ENCODE peak calls at places on chromosomes 7 and 10, in seven cellular contexts. One of them, this sample, is unnamed.

GRCh38 chr7:21261627-21262564 is 166.0 kb upstream of the SP4 start:
- DNase-seq in CD4-positive, alpha-beta memory T cell: peak
- DNase-seq in neural progenitor cell: peak
- DNase-seq in heart left ventricle: no peak
- DNase-seq in gastrocnemius medialis: no peak
- DNase-seq in GM23338: peak
- DNase-seq in fibroblast of pulmonary artery: peak
- DNase-seq in this sample: peak

GRCh38 chr10:91380873-91381561 is 29.1 kb upstream of the HECTD2 start:
- DNase-seq in heart left ventricle: no peak
- DNase-seq in CD4-positive, alpha-beta memory T cell: no peak
- DNase-seq in GM23338: peak
- DNase-seq in neural progenitor cell: peak
- DNase-seq in gastrocnemius medialis: no peak
- DNase-seq in fibroblast of pulmonary artery: peak
- DNase-seq in this sample: no peak

GRCh38 chr10:101027281-101027680 is 3.6 kb downstream of the PDZD7 start:
- DNase-seq in GM23338: no peak
- DNase-seq in heart left ventricle: no peak
- DNase-seq in fibroblast of pulmonary artery: no peak
- DNase-seq in neural progenitor cell: no peak
- DNase-seq in CD4-positive, alpha-beta memory T cell: no peak
- DNase-seq in gastrocnemius medialis: no peak
- DNase-seq in this sample: no peak

GRCh38 chr7:150964593-150965111 is 13.5 kb downstream of the KCNH2 start:
- DNase-seq in heart left ventricle: peak
- DNase-seq in neural progenitor cell: peak
- DNase-seq in GM23338: peak
- DNase-seq in gastrocnemius medialis: no peak
- DNase-seq in fibroblast of pulmonary artery: no peak
- DNase-seq in CD4-positive, alpha-beta memory T cell: no peak
- DNase-seq in this sample: no peak

GRCh38 chr10:69051303-69051702 is 36.6 kb upstream of the SRGN start:
- DNase-seq in heart left ventricle: no peak
- DNase-seq in CD4-positive, alpha-beta memory T cell: no peak
- DNase-seq in GM23338: no peak
- DNase-seq in fibroblast of pulmonary artery: peak
- DNase-seq in gastrocnemius medialis: peak
- DNase-seq in neural progenitor cell: no peak
- DNase-seq in this sample: no peak

GRCh38 chr7:25359471-25360059 is 131.3 kb upstream of the NPVF start:
- DNase-seq in CD4-positive, alpha-beta memory T cell: no peak
- DNase-seq in heart left ventricle: no peak
- DNase-seq in neural progenitor cell: peak
- DNase-seq in fibroblast of pulmonary artery: no peak
- DNase-seq in gastrocnemius medialis: no peak
- DNase-seq in GM23338: peak
- DNase-seq in this sample: no peak

GRCh38 chr7:157824011-157824818 is 487.4 kb downstream of the DNAJB6 start:
- DNase-seq in heart left ventricle: no peak
- DNase-seq in GM23338: no peak
- DNase-seq in fibroblast of pulmonary artery: no peak
- DNase-seq in gastrocnemius medialis: no peak
- DNase-seq in CD4-positive, alpha-beta memory T cell: no peak
- DNase-seq in neural progenitor cell: no peak
- DNase-seq in this sample: no peak

GRCh38 chr7:12719141-12719919 is 31.9 kb downstream of the ARL4A start:
- DNase-seq in heart left ventricle: no peak
- DNase-seq in gastrocnemius medialis: peak
- DNase-seq in GM23338: no peak
- DNase-seq in fibroblast of pulmonary artery: peak
- DNase-seq in neural progenitor cell: no peak
- DNase-seq in CD4-positive, alpha-beta memory T cell: no peak
- DNase-seq in this sample: no peak

GRCh38 chr10:59508296-59508695 is 145.9 kb upstream of the FAM13C start:
- DNase-seq in GM23338: no peak
- DNase-seq in neural progenitor cell: no peak
- DNase-seq in gastrocnemius medialis: no peak
- DNase-seq in heart left ventricle: peak
- DNase-seq in fibroblast of pulmonary artery: no peak
- DNase-seq in CD4-positive, alpha-beta memory T cell: no peak
- DNase-seq in this sample: no peak

GRCh38 chr10:47383254-47384147 is 592 bp downstream of the ZNF488 start:
- DNase-seq in GM23338: peak
- DNase-seq in CD4-positive, alpha-beta memory T cell: no peak
- DNase-seq in gastrocnemius medialis: no peak
- DNase-seq in heart left ventricle: no peak
- DNase-seq in fibroblast of pulmonary artery: no peak
- DNase-seq in neural progenitor cell: peak
- DNase-seq in this sample: no peak

GRCh38 chr7:96547371-96547811 is 162.3 kb downstream of the SEM1 start:
- DNase-seq in fibroblast of pulmonary artery: no peak
- DNase-seq in heart left ventricle: no peak
- DNase-seq in gastrocnemius medialis: no peak
- DNase-seq in neural progenitor cell: no peak
- DNase-seq in CD4-positive, alpha-beta memory T cell: no peak
- DNase-seq in GM23338: no peak
- DNase-seq in this sample: no peak

GRCh38 chr7:387132-388022 is 97.4 kb downstream of the FOXL3 start:
- DNase-seq in GM23338: no peak
- DNase-seq in heart left ventricle: peak
- DNase-seq in fibroblast of pulmonary artery: no peak
- DNase-seq in CD4-positive, alpha-beta memory T cell: no peak
- DNase-seq in gastrocnemius medialis: no peak
- DNase-seq in neural progenitor cell: no peak
- DNase-seq in this sample: no peak

GRCh38 chr10:132429281-132430230 is 32.6 kb downstream of the PWWP2B start:
- DNase-seq in heart left ventricle: peak
- DNase-seq in fibroblast of pulmonary artery: no peak
- DNase-seq in neural progenitor cell: no peak
- DNase-seq in GM23338: no peak
- DNase-seq in gastrocnemius medialis: no peak
- DNase-seq in CD4-positive, alpha-beta memory T cell: no peak
- DNase-seq in this sample: no peak

GRCh38 chr7:155846156-155846555 is 33.9 kb upstream of the SHH start:
- DNase-seq in heart left ventricle: peak
- DNase-seq in CD4-positive, alpha-beta memory T cell: no peak
- DNase-seq in GM23338: no peak
- DNase-seq in gastrocnemius medialis: no peak
- DNase-seq in neural progenitor cell: no peak
- DNase-seq in fibroblast of pulmonary artery: no peak
- DNase-seq in this sample: no peak

GRCh38 chr10:122632561-122632960 is 67.1 kb downstream of the C10orf120 start:
- DNase-seq in GM23338: no peak
- DNase-seq in fibroblast of pulmonary artery: no peak
- DNase-seq in neural progenitor cell: no peak
- DNase-seq in heart left ventricle: no peak
- DNase-seq in gastrocnemius medialis: no peak
- DNase-seq in CD4-positive, alpha-beta memory T cell: no peak
- DNase-seq in this sample: no peak

GRCh38 chr7:18177815-18178660 is 150.4 kb upstream of the PRPS1L1 start:
- DNase-seq in CD4-positive, alpha-beta memory T cell: no peak
- DNase-seq in fibroblast of pulmonary artery: peak
- DNase-seq in gastrocnemius medialis: no peak
- DNase-seq in neural progenitor cell: no peak
- DNase-seq in heart left ventricle: no peak
- DNase-seq in GM23338: no peak
- DNase-seq in this sample: peak

GRCh38 chr7:372939-373791 is 83.2 kb downstream of the FOXL3 start:
- DNase-seq in fibroblast of pulmonary artery: no peak
- DNase-seq in GM23338: no peak
- DNase-seq in CD4-positive, alpha-beta memory T cell: no peak
- DNase-seq in gastrocnemius medialis: peak
- DNase-seq in heart left ventricle: peak
- DNase-seq in neural progenitor cell: peak
- DNase-seq in this sample: no peak

GRCh38 chr10:126060232-126060935 is 164.0 kb downstream of the FANK1 start:
- DNase-seq in heart left ventricle: no peak
- DNase-seq in GM23338: no peak
- DNase-seq in gastrocnemius medialis: peak
- DNase-seq in neural progenitor cell: no peak
- DNase-seq in CD4-positive, alpha-beta memory T cell: no peak
- DNase-seq in fibroblast of pulmonary artery: peak
- DNase-seq in this sample: peak

GRCh38 chr10:3099291-3100092 is 32.1 kb downstream of the PFKP start:
- DNase-seq in fibroblast of pulmonary artery: peak
- DNase-seq in heart left ventricle: no peak
- DNase-seq in GM23338: no peak
- DNase-seq in neural progenitor cell: no peak
- DNase-seq in gastrocnemius medialis: no peak
- DNase-seq in CD4-positive, alpha-beta memory T cell: no peak
- DNase-seq in this sample: peak

GRCh38 chr7:159147687-159148086 is 3.0 kb upstream of the VIPR2 start:
- DNase-seq in GM23338: peak
- DNase-seq in gastrocnemius medialis: no peak
- DNase-seq in heart left ventricle: no peak
- DNase-seq in neural progenitor cell: no peak
- DNase-seq in CD4-positive, alpha-beta memory T cell: no peak
- DNase-seq in fibroblast of pulmonary artery: no peak
- DNase-seq in this sample: no peak

GRCh38 chr7:105830405-105831218 is 45.8 kb downstream of the ATXN7L1 start:
- DNase-seq in GM23338: no peak
- DNase-seq in gastrocnemius medialis: no peak
- DNase-seq in heart left ventricle: no peak
- DNase-seq in fibroblast of pulmonary artery: peak
- DNase-seq in CD4-positive, alpha-beta memory T cell: no peak
- DNase-seq in neural progenitor cell: no peak
- DNase-seq in this sample: peak

GRCh38 chr10:102399217-102400021 is 3.9 kb downstream of the NFKB2 start:
- DNase-seq in heart left ventricle: peak
- DNase-seq in CD4-positive, alpha-beta memory T cell: peak
- DNase-seq in neural progenitor cell: peak
- DNase-seq in GM23338: peak
- DNase-seq in gastrocnemius medialis: peak
- DNase-seq in fibroblast of pulmonary artery: peak
- DNase-seq in this sample: no peak

GRCh38 chr10:102398172-102399020 is 2.9 kb downstream of the NFKB2 start:
- DNase-seq in CD4-positive, alpha-beta memory T cell: no peak
- DNase-seq in heart left ventricle: no peak
- DNase-seq in gastrocnemius medialis: no peak
- DNase-seq in GM23338: no peak
- DNase-seq in fibroblast of pulmonary artery: no peak
- DNase-seq in neural progenitor cell: no peak
- DNase-seq in this sample: no peak

GRCh38 chr10:102401322-102401614 is 5.8 kb downstream of the NFKB2 start:
- DNase-seq in neural progenitor cell: no peak
- DNase-seq in gastrocnemius medialis: no peak
- DNase-seq in heart left ventricle: no peak
- DNase-seq in fibroblast of pulmonary artery: no peak
- DNase-seq in GM23338: no peak
- DNase-seq in CD4-positive, alpha-beta memory T cell: no peak
- DNase-seq in this sample: no peak

GRCh38 chr10:102400598-102401321 is 5.3 kb downstream of the NFKB2 start:
- DNase-seq in gastrocnemius medialis: no peak
- DNase-seq in heart left ventricle: no peak
- DNase-seq in neural progenitor cell: no peak
- DNase-seq in GM23338: no peak
- DNase-seq in fibroblast of pulmonary artery: no peak
- DNase-seq in CD4-positive, alpha-beta memory T cell: no peak
- DNase-seq in this sample: no peak

DNA sequence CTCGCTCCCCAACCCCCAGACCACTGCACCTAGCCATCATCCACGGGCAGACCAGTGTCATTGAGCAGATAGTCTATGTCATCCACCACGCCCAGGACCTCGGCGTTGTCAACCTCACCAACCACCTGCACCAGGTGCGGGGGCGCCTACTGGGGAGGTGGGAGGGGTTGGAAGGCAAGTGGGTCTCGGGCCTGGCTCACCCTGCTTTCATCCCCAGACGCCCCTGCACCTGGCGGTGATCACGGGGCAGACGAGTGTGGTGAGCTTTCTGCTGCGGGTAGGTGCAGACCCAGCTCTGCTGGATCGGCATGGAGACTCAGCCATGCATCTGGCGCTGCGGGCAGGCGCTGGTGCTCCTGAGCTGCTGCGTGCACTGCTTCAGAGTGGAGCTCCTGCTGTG is 4.6 kb downstream of the NFKB2 start:
- DNase-seq in GM23338: no peak
- DNase-seq in fibroblast of pulmonary artery: no peak
- DNase-seq in heart left ventricle: no peak
- DNase-seq in CD4-positive, alpha-beta memory T cell: no peak
- DNase-seq in gastrocnemius medialis: no peak
- DNase-seq in neural progenitor cell: no peak
- DNase-seq in this sample: no peak
- H3K4me3 ChIP-seq in GM23338: peak
- H3K4me3 ChIP-seq in fibroblast of pulmonary artery: no peak
- H3K4me3 ChIP-seq in heart left ventricle: peak
- H3K4me3 ChIP-seq in CD4-positive, alpha-beta memory T cell: no peak
- H3K4me3 ChIP-seq in gastrocnemius medialis: no peak
- H3K4me3 ChIP-seq in neural progenitor cell: no peak
- H3K4me3 ChIP-seq in this sample: no peak

GRCh38 chr7:29684787-29685650 is 121.3 kb upstream of the WIPF3 start:
- DNase-seq in GM23338: peak
- DNase-seq in CD4-positive, alpha-beta memory T cell: peak
- DNase-seq in fibroblast of pulmonary artery: peak
- DNase-seq in gastrocnemius medialis: peak
- DNase-seq in heart left ventricle: peak
- DNase-seq in neural progenitor cell: peak
- DNase-seq in this sample: peak
- H3K4me3 ChIP-seq in GM23338: peak
- H3K4me3 ChIP-seq in CD4-positive, alpha-beta memory T cell: no peak
- H3K4me3 ChIP-seq in fibroblast of pulmonary artery: peak
- H3K4me3 ChIP-seq in gastrocnemius medialis: peak
- H3K4me3 ChIP-seq in heart left ventricle: peak
- H3K4me3 ChIP-seq in neural progenitor cell: peak
- H3K4me3 ChIP-seq in this sample: peak

GRCh38 chr7:99493823-99494222 is 6.3 kb downstream of the ZNF394 start:
- DNase-seq in fibroblast of pulmonary artery: no peak
- DNase-seq in gastrocnemius medialis: no peak
- DNase-seq in CD4-positive, alpha-beta memory T cell: no peak
- DNase-seq in GM23338: no peak
- DNase-seq in neural progenitor cell: no peak
- DNase-seq in heart left ventricle: no peak
- DNase-seq in this sample: no peak
- H3K4me3 ChIP-seq in fibroblast of pulmonary artery: no peak
- H3K4me3 ChIP-seq in gastrocnemius medialis: no peak
- H3K4me3 ChIP-seq in CD4-positive, alpha-beta memory T cell: no peak
- H3K4me3 ChIP-seq in GM23338: no peak
- H3K4me3 ChIP-seq in neural progenitor cell: no peak
- H3K4me3 ChIP-seq in heart left ventricle: no peak
- H3K4me3 ChIP-seq in this sample: no peak

GRCh38 chr7:27157717-27158431 is 1.4 kb upstream of the HOXA7 start:
- DNase-seq in neural progenitor cell: no peak
- DNase-seq in CD4-positive, alpha-beta memory T cell: no peak
- DNase-seq in fibroblast of pulmonary artery: no peak
- DNase-seq in gastrocnemius medialis: peak
- DNase-seq in heart left ventricle: peak
- DNase-seq in GM23338: no peak
- DNase-seq in this sample: no peak
- H3K4me3 ChIP-seq in neural progenitor cell: no peak
- H3K4me3 ChIP-seq in CD4-positive, alpha-beta memory T cell: no peak
- H3K4me3 ChIP-seq in fibroblast of pulmonary artery: no peak
- H3K4me3 ChIP-seq in gastrocnemius medialis: no peak
- H3K4me3 ChIP-seq in heart left ventricle: no peak
- H3K4me3 ChIP-seq in GM23338: no peak
- H3K4me3 ChIP-seq in this sample: no peak